ENCODE peak calls at places on chromosome 9, in seven cellular contexts. K is posterior cingulate gyrus; O is Panc1; B is aorta; H is tibial nerve; M is stimulated activated CD4-positive, alpha-beta T cell treated with anti-CD3 and anti-CD28 coated beads, Interleukin-2, amount 100 ng/mL, for 24 hours; G is activated T-cell treated with anti-CD3 and anti-CD28 coated beads for 48 hours. T is an unnamed sample.

GRCh38 chr9:14482856-14483255 is 168.9 kb upstream of the NFIB start:
- DNase-seq in K (no peak), O (no peak), B (no peak), H (no peak), M (no peak), G (no peak), T (no peak)

GRCh38 chr9:4489919-4490704 is at the start of gene SLC1A1:
- DNase-seq in K (peak; percentile 90), O (no peak), B (peak; percentile 85), H (peak; percentile 53), M (peak; percentile 24), G (peak; percentile 28), T (peak; percentile 61)

GRCh38 chr9:116318463-116319271 is 165.1 kb downstream of the PAPPA start:
- DNase-seq in K (peak; percentile 89), O (no peak), B (peak; percentile 48), H (no peak), M (no peak), G (no peak), T (no peak)

GRCh38 chr9:114000063-114000454 is 78.0 kb downstream of the AMBP start:
- DNase-seq in K (no peak), O (no peak), B (no peak), H (no peak), M (no peak), G (no peak), T (no peak)

GRCh38 chr9:123834907-123835562 is 94.9 kb downstream of the DENND1A start:
- DNase-seq in K (no peak), O (no peak), B (no peak), H (no peak), M (no peak), G (no peak), T (no peak)

GRCh38 chr9:115717711-115718173 is 435.8 kb upstream of the PAPPA start:
- DNase-seq in K (no peak), O (no peak), B (no peak), H (no peak), M (no peak), G (no peak), T (no peak)

GRCh38 chr9:132090771-132091170 is 11.1 kb upstream of the MED27 start:
- DNase-seq in K (no peak), O (no peak), B (no peak), H (no peak), M (no peak), G (no peak), T (no peak)

GRCh38 chr9:129328357-129329103 is 150.5 kb upstream of the IER5L start:
- DNase-seq in K (no peak), O (no peak), B (peak; percentile 72), H (no peak), M (no peak), G (peak; percentile 18), T (no peak)

GRCh38 chr9:33143241-33143642 is 23.9 kb downstream of the B4GALT1 start:
- DNase-seq in K (no peak), O (no peak), B (no peak), H (no peak), M (no peak), G (no peak), T (no peak)

GRCh38 chr9:111610851-111611250 is 11.4 kb upstream of the PTGR1 start:
- DNase-seq in K (no peak), O (no peak), B (no peak), H (no peak), M (no peak), G (no peak), T (no peak)

GRCh38 chr9:123111977-123112869 is 78.8 kb downstream of the GPR21 start:
- DNase-seq in K (peak; percentile 79), O (no peak), B (no peak), H (no peak), M (no peak), G (no peak), T (no peak)

GRCh38 chr9:104988539-104988938 is 60.6 kb upstream of the ABCA1 start:
- DNase-seq in K (no peak), O (no peak), B (no peak), H (no peak), M (no peak), G (no peak), T (no peak)